ENCODE peak calls at places on chromosomes 7 and 10, in ten cellular contexts. R is adipocyte; J is glomerular endothelial cell; U is activated naive CD8-positive, alpha-beta T cell treated with anti-CD3 and anti-CD28 coated beads for 36 hours; Z is SW 1271; O is AG09319; Y is SW480; S is GM12878; D is left lung; K is T-cell. V is an unnamed sample.

GRCh38 chr10:119655566-119656001 is 4.4 kb downstream of the BAG3 start:
- DNase-seq in O (peak), Z (peak), U (peak), D (no peak), R (peak), J (peak), K (peak), Y (no peak), S (no peak), V (peak)

GRCh38 chr7:27128034-27128433 is 2.5 kb downstream of the HOXA4 start:
- DNase-seq in O (no peak), R (no peak), Y (no peak), Z (no peak), U (no peak), S (no peak), D (no peak), K (no peak), J (no peak), V (no peak)

GRCh38 chr7:157431951-157432540 is 95.2 kb downstream of the DNAJB6 start:
- DNase-seq in R (no peak), Z (no peak), J (no peak), S (no peak), K (no peak), U (no peak), D (peak), Y (no peak), O (no peak), V (no peak)

GRCh38 chr7:46035166-46035565 is 114.1 kb upstream of the IGFBP3 start:
- DNase-seq in S (no peak), D (no peak), U (no peak), K (no peak), R (no peak), J (no peak), O (no peak), Y (no peak), Z (no peak), V (no peak)

GRCh38 chr7:82729172-82730030 is 285.8 kb upstream of the CACNA2D1 start:
- DNase-seq in J (peak), D (no peak), S (no peak), O (peak), R (peak), Z (peak), Y (peak), U (no peak), K (no peak), V (no peak)

GRCh38 chr7:5429253-5429856 is 5.7 kb upstream of the TNRC18 start:
- DNase-seq in O (no peak), K (no peak), R (peak), Z (no peak), J (no peak), D (peak), S (no peak), Y (peak), U (no peak), V (no peak)

GRCh38 chr7:132430863-132431822 is 145.1 kb downstream of the PLXNA4 start:
- DNase-seq in J (peak), U (peak), K (peak), D (no peak), Y (no peak), S (no peak), Z (no peak), R (no peak), O (peak), V (peak)

GRCh38 chr10:17013131-17013530 is 116.5 kb downstream of the CUBN start:
- DNase-seq in U (no peak), Y (no peak), R (no peak), S (no peak), O (no peak), K (no peak), J (no peak), Z (no peak), D (no peak), V (no peak)

GRCh38 chr10:89615824-89616223 is 29.2 kb downstream of the PANK1 start:
- DNase-seq in R (no peak), Z (no peak), D (no peak), U (no peak), S (no peak), J (no peak), K (no peak), O (no peak), Y (no peak), V (no peak)

GRCh38 chr10:35355971-35356724 is 19.8 kb downstream of the CCNY start:
- DNase-seq in U (no peak), K (no peak), D (no peak), O (no peak), R (no peak), Z (no peak), S (peak), Y (no peak), J (no peak), V (no peak)

GRCh38 chr7:135795846-135796570 is 47.4 kb upstream of the FAM180A start:
- DNase-seq in Z (no peak), R (peak), J (no peak), Y (no peak), U (no peak), O (no peak), S (no peak), D (no peak), K (no peak), V (no peak)